ENCODE peak calls at places on chromosomes 5 and 9, in four cellular contexts. N is ovary, Q is cardiac muscle cell, O is sciatic nerve. W is an unnamed sample.

GRCh38 chr9:16191691-16192402 is 639.0 kb downstream of the CCDC171 start:
- DNase-seq in N (peak), Q (peak), O (peak), W (no peak)

GRCh38 chr5:170361600-170361999 is 27.6 kb downstream of the KCNMB1 start:
- DNase-seq in N (no peak), Q (no peak), O (no peak), W (no peak)

GRCh38 chr5:95988877-95989276 is 27.2 kb upstream of the ELL2 start:
- DNase-seq in N (no peak), Q (no peak), O (no peak), W (no peak)

GRCh38 chr9:128026255-128027165 is 40.6 kb downstream of the NAIF1 start:
- DNase-seq in N (no peak), Q (no peak), O (no peak), W (no peak)

GRCh38 chr5:77993799-77994318 is 217.7 kb upstream of the TBCA start:
- DNase-seq in N (no peak), Q (no peak), O (no peak), W (no peak)

GRCh38 chr5:108681079-108681921 is 66.4 kb upstream of the FER start:
- DNase-seq in N (no peak), Q (peak), O (no peak), W (no peak)

GRCh38 chr5:96408276-96408777 is 24.7 kb downstream of the PCSK1 start:
- DNase-seq in N (peak), Q (no peak), O (no peak), W (no peak)

GRCh38 chr5:137791387-137791786 is 37.2 kb upstream of the HNRNPA0 start:
- DNase-seq in N (no peak), Q (no peak), O (no peak), W (no peak)

GRCh38 chr5:56011835-56012234 is 17.1 kb upstream of the IL6ST start:
- DNase-seq in N (no peak), Q (no peak), O (no peak), W (no peak)

GRCh38 chr5:149254506-149254905 is 17.2 kb upstream of the AFAP1L1 start:
- DNase-seq in N (no peak), Q (peak), O (no peak), W (no peak)

GRCh38 chr9:129823163-129823933 is 588 bp downstream of the TOR1A start:
- DNase-seq in N (no peak), Q (peak), O (no peak), W (no peak)

GRCh38 chr9:130431536-130432303 is 13.0 kb upstream of the ASS1 start:
- DNase-seq in N (no peak), Q (no peak), O (no peak), W (no peak)

GRCh38 chr5:1709186-1709803 is 90.3 kb downstream of the MRPL36 start:
- DNase-seq in N (no peak), Q (peak), O (no peak), W (no peak)

GRCh38 chr9:105757496-105758251 is 63.3 kb downstream of the TMEM38B start:
- DNase-seq in N (no peak), Q (no peak), O (no peak), W (peak)

GRCh38 chr5:152072076-152072475 is 147.4 kb upstream of the GLRA1 start:
- DNase-seq in N (no peak), Q (peak), O (no peak), W (no peak)

GRCh38 chr5:34609951-34610431 is 46.1 kb upstream of the RAI14 start:
- DNase-seq in N (no peak), Q (peak), O (no peak), W (no peak)

GRCh38 chr5:163306421-163306820 is 131.0 kb upstream of the CCNG1 start:
- DNase-seq in N (no peak), Q (peak), O (no peak), W (no peak)

GRCh38 chr5:125453011-125453410 is 706.6 kb upstream of the ZNF608 start:
- DNase-seq in N (no peak), Q (no peak), O (no peak), W (no peak)

GRCh38 chr9:110531776-110532175 is 47.8 kb downstream of the SVEP1 start:
- DNase-seq in N (no peak), Q (no peak), O (no peak), W (no peak)

GRCh38 chr9:89305868-89306267 is 5.1 kb upstream of the CKS2 start:
- DNase-seq in N (no peak), Q (no peak), O (no peak), W (no peak)

GRCh38 chr5:55220433-55221185 is 6.5 kb downstream of the MCIDAS start:
- DNase-seq in N (no peak), Q (peak), O (no peak), W (no peak)

GRCh38 chr5:34524123-34524522 is 132.0 kb upstream of the RAI14 start:
- DNase-seq in N (no peak), Q (no peak), O (no peak), W (no peak)

W was measured in SIG-M5.